ENCODE peak calls at places on chromosomes 5 and 9, in nine cellular contexts. One of them, this sample, is unnamed.

GRCh38 chr5:59390074-59390659 is 503.4 kb downstream of the PDE4D start:
- DNase-seq in AG04450: no peak
- DNase-seq in adipocyte: peak
- DNase-seq in adrenal gland: no peak
- DNase-seq in GM23248: peak
- DNase-seq in transverse colon: no peak
- DNase-seq in esophagus squamous epithelium: no peak
- DNase-seq in mesenchymal stem cell: peak
- DNase-seq in bronchial epithelial cell: peak
- DNase-seq in this sample: no peak

GRCh38 chr5:67870662-67871061 is 344.9 kb upstream of the PIK3R1 start:
- DNase-seq in mesenchymal stem cell: peak
- DNase-seq in esophagus squamous epithelium: no peak
- DNase-seq in transverse colon: no peak
- DNase-seq in AG04450: no peak
- DNase-seq in bronchial epithelial cell: no peak
- DNase-seq in GM23248: no peak
- DNase-seq in adrenal gland: no peak
- DNase-seq in adipocyte: peak
- DNase-seq in this sample: no peak

GRCh38 chr5:88675159-88675757 is 207.7 kb downstream of the MEF2C start:
- DNase-seq in adipocyte: no peak
- DNase-seq in transverse colon: no peak
- DNase-seq in AG04450: no peak
- DNase-seq in mesenchymal stem cell: no peak
- DNase-seq in bronchial epithelial cell: no peak
- DNase-seq in adrenal gland: no peak
- DNase-seq in esophagus squamous epithelium: no peak
- DNase-seq in GM23248: no peak
- DNase-seq in this sample: no peak

GRCh38 chr9:129164246-129164930 is 13.7 kb downstream of the IER5L start:
- DNase-seq in bronchial epithelial cell: peak
- DNase-seq in esophagus squamous epithelium: no peak
- DNase-seq in AG04450: no peak
- DNase-seq in transverse colon: peak
- DNase-seq in mesenchymal stem cell: peak
- DNase-seq in adipocyte: no peak
- DNase-seq in adrenal gland: no peak
- DNase-seq in GM23248: peak
- DNase-seq in this sample: peak

GRCh38 chr5:173790177-173790719 is 97.9 kb upstream of the CPEB4 start:
- DNase-seq in mesenchymal stem cell: no peak
- DNase-seq in transverse colon: peak
- DNase-seq in AG04450: no peak
- DNase-seq in esophagus squamous epithelium: no peak
- DNase-seq in adipocyte: no peak
- DNase-seq in bronchial epithelial cell: no peak
- DNase-seq in adrenal gland: no peak
- DNase-seq in GM23248: no peak
- DNase-seq in this sample: peak

GRCh38 chr9:109974143-109974917 is 194.3 kb downstream of the PALM2AKAP2 start:
- DNase-seq in mesenchymal stem cell: no peak
- DNase-seq in adipocyte: no peak
- DNase-seq in transverse colon: peak
- DNase-seq in esophagus squamous epithelium: no peak
- DNase-seq in bronchial epithelial cell: no peak
- DNase-seq in adrenal gland: peak
- DNase-seq in AG04450: no peak
- DNase-seq in GM23248: no peak
- DNase-seq in this sample: peak

GRCh38 chr5:38725419-38725865 is 120.4 kb upstream of the OSMR start:
- DNase-seq in adipocyte: no peak
- DNase-seq in GM23248: no peak
- DNase-seq in esophagus squamous epithelium: no peak
- DNase-seq in mesenchymal stem cell: no peak
- DNase-seq in transverse colon: no peak
- DNase-seq in adrenal gland: no peak
- DNase-seq in AG04450: no peak
- DNase-seq in bronchial epithelial cell: no peak
- DNase-seq in this sample: no peak

GRCh38 chr5:143509758-143510221 is 106.3 kb upstream of the NR3C1 start:
- DNase-seq in esophagus squamous epithelium: no peak
- DNase-seq in AG04450: no peak
- DNase-seq in mesenchymal stem cell: no peak
- DNase-seq in adrenal gland: no peak
- DNase-seq in bronchial epithelial cell: no peak
- DNase-seq in GM23248: no peak
- DNase-seq in adipocyte: no peak
- DNase-seq in transverse colon: no peak
- DNase-seq in this sample: no peak

GRCh38 chr5:9284272-9284671 is 261.6 kb downstream of the SEMA5A start:
- DNase-seq in mesenchymal stem cell: no peak
- DNase-seq in adrenal gland: no peak
- DNase-seq in GM23248: peak
- DNase-seq in AG04450: no peak
- DNase-seq in transverse colon: no peak
- DNase-seq in esophagus squamous epithelium: no peak
- DNase-seq in adipocyte: peak
- DNase-seq in bronchial epithelial cell: no peak
- DNase-seq in this sample: no peak
- H3K4me3 ChIP-seq in mesenchymal stem cell: no peak
- H3K4me3 ChIP-seq in adrenal gland: no peak
- H3K4me3 ChIP-seq in GM23248: peak
- H3K4me3 ChIP-seq in AG04450: no peak
- H3K4me3 ChIP-seq in transverse colon: no peak
- H3K4me3 ChIP-seq in esophagus squamous epithelium: no peak
- H3K4me3 ChIP-seq in adipocyte: peak
- H3K4me3 ChIP-seq in bronchial epithelial cell: no peak
- H3K4me3 ChIP-seq in this sample: no peak

GRCh38 chr9:124046189-124046588 is 34.6 kb downstream of the LHX2 start:
- DNase-seq in esophagus squamous epithelium: no peak
- DNase-seq in GM23248: no peak
- DNase-seq in transverse colon: no peak
- DNase-seq in adrenal gland: no peak
- DNase-seq in AG04450: no peak
- DNase-seq in mesenchymal stem cell: no peak
- DNase-seq in bronchial epithelial cell: no peak
- DNase-seq in adipocyte: no peak
- DNase-seq in this sample: no peak

GRCh38 chr9:124044448-124044847 is 32.9 kb downstream of the LHX2 start:
- DNase-seq in adipocyte: no peak
- DNase-seq in esophagus squamous epithelium: no peak
- DNase-seq in adrenal gland: no peak
- DNase-seq in transverse colon: no peak
- DNase-seq in bronchial epithelial cell: no peak
- DNase-seq in GM23248: no peak
- DNase-seq in mesenchymal stem cell: no peak
- DNase-seq in AG04450: no peak
- DNase-seq in this sample: no peak

GRCh38 chr9:124045830-124046177 is 34.2 kb downstream of the LHX2 start:
- DNase-seq in mesenchymal stem cell: no peak
- DNase-seq in bronchial epithelial cell: no peak
- DNase-seq in adrenal gland: no peak
- DNase-seq in GM23248: no peak
- DNase-seq in esophagus squamous epithelium: no peak
- DNase-seq in adipocyte: no peak
- DNase-seq in AG04450: no peak
- DNase-seq in transverse colon: no peak
- DNase-seq in this sample: no peak

GRCh38 chr9:124047106-124047716 is 35.6 kb downstream of the LHX2 start:
- DNase-seq in adrenal gland: no peak
- DNase-seq in GM23248: no peak
- DNase-seq in AG04450: no peak
- DNase-seq in adipocyte: no peak
- DNase-seq in bronchial epithelial cell: no peak
- DNase-seq in mesenchymal stem cell: no peak
- DNase-seq in transverse colon: no peak
- DNase-seq in esophagus squamous epithelium: no peak
- DNase-seq in this sample: no peak

DNA sequence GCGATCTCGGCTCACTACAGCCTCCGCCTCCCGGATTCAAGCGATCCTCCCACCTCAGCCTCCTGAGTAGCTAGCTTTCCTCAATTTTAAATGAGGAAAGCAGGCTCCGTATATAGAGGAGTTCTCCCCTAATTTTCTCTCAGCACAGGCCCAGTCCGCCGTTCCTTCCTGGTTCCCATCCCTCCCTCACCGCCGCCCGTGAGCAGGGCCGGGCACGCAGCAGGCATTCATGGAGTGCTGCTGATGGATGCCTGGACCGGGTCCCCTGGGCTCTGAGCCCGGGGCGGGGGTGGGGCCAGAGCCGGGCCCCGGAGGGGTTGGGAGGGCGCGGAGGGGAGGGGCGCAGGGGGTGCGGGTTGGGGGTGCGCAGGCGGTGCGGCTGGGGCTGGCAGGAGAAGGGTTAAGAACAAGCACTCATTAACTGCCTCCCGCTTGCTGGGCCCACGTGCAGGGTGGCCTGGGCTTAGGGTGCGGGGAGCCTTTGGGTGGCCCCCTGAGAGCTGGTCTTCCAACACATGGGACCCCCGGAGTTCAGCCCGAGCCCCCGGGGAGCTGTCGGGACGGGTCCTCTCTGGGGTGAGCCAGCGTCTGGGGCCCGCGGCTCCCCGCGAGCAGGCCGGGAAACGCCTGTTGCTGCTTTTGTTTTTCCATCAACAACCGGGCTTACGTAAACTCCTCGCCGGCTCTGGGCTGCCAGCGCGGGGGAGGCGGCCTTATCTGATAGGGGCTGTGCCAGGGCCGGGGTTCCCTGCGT is 33.7 kb downstream of the LHX2 start:
- DNase-seq in mesenchymal stem cell: peak
- DNase-seq in GM23248: peak
- DNase-seq in adipocyte: peak
- DNase-seq in esophagus squamous epithelium: no peak
- DNase-seq in AG04450: no peak
- DNase-seq in bronchial epithelial cell: no peak
- DNase-seq in adrenal gland: peak
- DNase-seq in transverse colon: peak
- DNase-seq in this sample: peak
- H3K4me3 ChIP-seq in mesenchymal stem cell: peak
- H3K4me3 ChIP-seq in GM23248: peak
- H3K4me3 ChIP-seq in adipocyte: peak
- H3K4me3 ChIP-seq in esophagus squamous epithelium: peak
- H3K4me3 ChIP-seq in AG04450: peak
- H3K4me3 ChIP-seq in bronchial epithelial cell: peak
- H3K4me3 ChIP-seq in adrenal gland: no peak
- H3K4me3 ChIP-seq in transverse colon: peak
- H3K4me3 ChIP-seq in this sample: peak

GRCh38 chr9:85717220-85717619 is 24.5 kb downstream of the AGTPBP1 start:
- DNase-seq in GM23248: no peak
- DNase-seq in esophagus squamous epithelium: no peak
- DNase-seq in adipocyte: no peak
- DNase-seq in AG04450: no peak
- DNase-seq in bronchial epithelial cell: no peak
- DNase-seq in mesenchymal stem cell: no peak
- DNase-seq in adrenal gland: no peak
- DNase-seq in transverse colon: no peak
- DNase-seq in this sample: no peak

GRCh38 chr9:85726737-85727136 is 15.0 kb downstream of the AGTPBP1 start:
- DNase-seq in GM23248: no peak
- DNase-seq in transverse colon: no peak
- DNase-seq in AG04450: no peak
- DNase-seq in mesenchymal stem cell: no peak
- DNase-seq in bronchial epithelial cell: no peak
- DNase-seq in adipocyte: no peak
- DNase-seq in adrenal gland: no peak
- DNase-seq in esophagus squamous epithelium: no peak
- DNase-seq in this sample: no peak

GRCh38 chr9:85727500-85727899 is 14.3 kb downstream of the AGTPBP1 start:
- DNase-seq in adrenal gland: no peak
- DNase-seq in mesenchymal stem cell: no peak
- DNase-seq in esophagus squamous epithelium: no peak
- DNase-seq in bronchial epithelial cell: no peak
- DNase-seq in transverse colon: no peak
- DNase-seq in AG04450: no peak
- DNase-seq in adipocyte: peak
- DNase-seq in GM23248: no peak
- DNase-seq in this sample: no peak

GRCh38 chr9:85723220-85723619 is 18.5 kb downstream of the AGTPBP1 start:
- DNase-seq in transverse colon: no peak
- DNase-seq in GM23248: no peak
- DNase-seq in adrenal gland: no peak
- DNase-seq in adipocyte: no peak
- DNase-seq in bronchial epithelial cell: peak
- DNase-seq in AG04450: no peak
- DNase-seq in esophagus squamous epithelium: no peak
- DNase-seq in mesenchymal stem cell: no peak
- DNase-seq in this sample: no peak
- H3K4me3 ChIP-seq in transverse colon: no peak
- H3K4me3 ChIP-seq in GM23248: no peak
- H3K4me3 ChIP-seq in adrenal gland: no peak
- H3K4me3 ChIP-seq in adipocyte: no peak
- H3K4me3 ChIP-seq in bronchial epithelial cell: no peak
- H3K4me3 ChIP-seq in AG04450: no peak
- H3K4me3 ChIP-seq in esophagus squamous epithelium: no peak
- H3K4me3 ChIP-seq in mesenchymal stem cell: no peak
- H3K4me3 ChIP-seq in this sample: no peak

GRCh38 chr9:134963546-134963945 is 45.8 kb upstream of the FCN1 start:
- DNase-seq in esophagus squamous epithelium: no peak
- DNase-seq in transverse colon: no peak
- DNase-seq in AG04450: no peak
- DNase-seq in adipocyte: no peak
- DNase-seq in mesenchymal stem cell: no peak
- DNase-seq in GM23248: no peak
- DNase-seq in adrenal gland: no peak
- DNase-seq in bronchial epithelial cell: no peak
- DNase-seq in this sample: no peak
- H3K4me3 ChIP-seq in esophagus squamous epithelium: no peak
- H3K4me3 ChIP-seq in transverse colon: no peak
- H3K4me3 ChIP-seq in AG04450: no peak
- H3K4me3 ChIP-seq in adipocyte: no peak
- H3K4me3 ChIP-seq in mesenchymal stem cell: no peak
- H3K4me3 ChIP-seq in GM23248: no peak
- H3K4me3 ChIP-seq in adrenal gland: no peak
- H3K4me3 ChIP-seq in bronchial epithelial cell: no peak
- H3K4me3 ChIP-seq in this sample: no peak

DNA sequence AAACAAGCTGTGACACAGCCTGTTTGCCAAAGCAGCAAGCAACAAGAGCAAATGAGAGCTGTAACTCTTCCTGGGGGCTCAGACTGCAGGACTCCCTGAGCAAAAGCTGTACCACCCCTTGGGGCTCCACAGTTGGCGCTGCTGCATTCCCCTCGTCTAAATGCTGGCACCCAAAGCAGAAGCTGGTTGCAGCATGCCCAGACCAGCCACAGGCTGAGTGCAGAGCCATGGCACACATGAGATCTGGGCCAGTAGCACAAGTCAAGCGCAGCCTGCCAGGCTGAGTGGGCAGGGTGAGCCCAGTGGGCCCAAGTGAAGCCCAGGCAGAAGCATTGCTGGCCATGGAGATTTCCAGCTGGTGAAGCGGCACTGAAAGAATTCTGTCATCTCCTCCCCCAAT is 157.3 kb upstream of the GRAMD2B start:
- DNase-seq in mesenchymal stem cell: no peak
- DNase-seq in esophagus squamous epithelium: no peak
- DNase-seq in GM23248: no peak
- DNase-seq in transverse colon: no peak
- DNase-seq in adipocyte: no peak
- DNase-seq in bronchial epithelial cell: peak
- DNase-seq in adrenal gland: no peak
- DNase-seq in AG04450: no peak
- DNase-seq in this sample: no peak
- H3K4me3 ChIP-seq in mesenchymal stem cell: no peak
- H3K4me3 ChIP-seq in esophagus squamous epithelium: no peak
- H3K4me3 ChIP-seq in GM23248: no peak
- H3K4me3 ChIP-seq in transverse colon: no peak
- H3K4me3 ChIP-seq in adipocyte: no peak
- H3K4me3 ChIP-seq in bronchial epithelial cell: no peak
- H3K4me3 ChIP-seq in adrenal gland: no peak
- H3K4me3 ChIP-seq in AG04450: no peak
- H3K4me3 ChIP-seq in this sample: no peak

This sample was measured in stomach.